ENCODE peak calls at places on chromosome 9, in eight cellular contexts. D is right cardiac atrium, I is endodermal cell, F is spleen, Y is WERI-Rb-1, T is GM12878, K is mesendoderm, G is BE2C. J is an unnamed sample. For H3K27me3, the result is how much of the 10 kb centered on the place peaks cover.

GRCh38 chr9:78806492-78807160 is 509.7 kb downstream of the PSAT1 start:
- DNase-seq in Y (no peak), D (no peak), G (no peak), T (no peak), I (no peak), F (no peak), K (no peak), J (peak)

GRCh38 chr9:34089311-34089710 is 37.2 kb downstream of the DCAF12 start:
- DNase-seq in G (no peak), T (no peak), D (no peak), K (no peak), I (no peak), Y (no peak), F (peak), J (no peak)

GRCh38 chr9:137679695-137680305 is 61.0 kb downstream of the EHMT1 start:
- DNase-seq in D (no peak), G (no peak), K (no peak), Y (no peak), F (peak), T (no peak), I (no peak), J (no peak)

GRCh38 chr9:15606667-15607472 is 54.0 kb downstream of the CCDC171 start:
- DNase-seq in I (no peak), D (no peak), T (no peak), K (peak), G (no peak), Y (no peak), F (no peak), J (no peak)

GRCh38 chr9:91101598-91102168 is 260.0 kb downstream of the AUH start:
- DNase-seq in G (no peak), T (no peak), I (peak), F (peak), D (peak), Y (no peak), K (peak), J (no peak)

GRCh38 chr9:17222932-17223331 is 88.1 kb downstream of the CNTLN start:
- DNase-seq in I (no peak), G (no peak), Y (no peak), F (no peak), D (no peak), T (no peak), K (no peak), J (no peak)

GRCh38 chr9:113492343-113493079 is 29.0 kb downstream of the RGS3 start:
- DNase-seq in G (no peak), D (peak), I (peak), F (no peak), Y (no peak), K (no peak), T (no peak), J (no peak)

GRCh38 chr9:81490605-81491331 is 198.6 kb downstream of the TLE1 start:
- DNase-seq in T (no peak), F (no peak), Y (no peak), K (no peak), D (no peak), G (no peak), I (no peak), J (peak)

GRCh38 chr9:105419981-105420597 is 27.7 kb upstream of the FSD1L start:
- DNase-seq in G (no peak), F (no peak), Y (no peak), K (no peak), D (no peak), I (no peak), T (no peak), J (no peak)

GRCh38 chr9:120571443-120572257 is 8.3 kb downstream of the CDK5RAP2 start:
- DNase-seq in K (no peak), F (no peak), T (no peak), I (no peak), D (peak), Y (no peak), G (no peak), J (no peak)

GRCh38 chr9:19828586-19828985 is 39.7 kb upstream of the SLC24A2 start:
- DNase-seq in K (no peak), F (no peak), G (no peak), I (no peak), Y (peak), D (no peak), T (no peak), J (no peak)

GRCh38 chr9:95201201-95201600 is 116.3 kb downstream of the FANCC start:
- DNase-seq in Y (no peak), I (no peak), F (no peak), T (no peak), D (no peak), K (no peak), G (no peak), J (no peak)

GRCh38 chr9:85527331-85528015 is 214.3 kb downstream of the AGTPBP1 start:
- DNase-seq in K (no peak), D (no peak), I (no peak), F (no peak), G (no peak), T (no peak), Y (peak), J (no peak)

GRCh38 chr9:85521331-85522197 is 220.2 kb downstream of the AGTPBP1 start:
- DNase-seq in Y (no peak), D (peak), G (peak), F (no peak), T (no peak), I (no peak), K (no peak), J (no peak)

GRCh38 chr9:85523202-85523601 is 218.6 kb downstream of the AGTPBP1 start:
- DNase-seq in T (no peak), I (no peak), K (no peak), F (no peak), D (no peak), G (no peak), Y (peak), J (no peak)

GRCh38 chr9:85522459-85523092 is 219.2 kb downstream of the AGTPBP1 start:
- DNase-seq in K (peak), Y (peak), D (peak), T (no peak), I (peak), F (peak), G (peak), J (no peak)

DNA sequence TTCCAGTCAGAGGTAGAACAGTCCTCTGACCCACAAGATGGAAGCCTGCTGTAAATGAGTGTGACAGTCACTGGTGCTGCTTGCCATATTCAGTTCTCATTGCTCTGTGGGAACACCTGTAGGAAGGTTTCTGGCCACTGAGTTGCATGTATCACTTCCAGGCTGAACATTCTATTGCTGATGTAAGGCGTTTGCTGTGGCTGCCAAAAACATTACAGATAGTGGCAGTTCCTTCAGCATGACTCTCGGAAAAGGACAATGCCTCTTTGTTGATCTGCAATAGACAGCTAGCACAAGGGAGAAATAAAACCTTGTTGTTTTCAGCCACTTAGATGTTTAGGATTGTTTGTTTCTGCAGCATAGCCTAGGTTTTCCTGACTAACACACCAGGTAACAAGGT is 217.2 kb downstream of the AGTPBP1 start:
- DNase-seq in G (no peak), T (no peak), I (no peak), D (no peak), K (no peak), Y (no peak), F (no peak), J (no peak)
- H3K27me3 ChIP-seq in G (under half), T (under half), I (under half), D (under half), K (under half), Y (under half), F (half or more), J (under half)

GRCh38 chr9:122223435-122223834 is 5.3 kb downstream of the LHX6 start:
- DNase-seq in K (no peak), T (no peak), I (peak), G (no peak), D (no peak), Y (no peak), F (no peak), J (no peak)
- H3K27me3 ChIP-seq in K (half or more), T (under half), I (half or more), G (half or more), D (under half), Y (half or more), F (half or more), J (half or more)

GRCh38 chr9:133605446-133605845 is 3.7 kb downstream of the FAM163B start:
- DNase-seq in Y (no peak), G (no peak), T (no peak), D (no peak), I (no peak), F (no peak), K (no peak), J (no peak)
- H3K27me3 ChIP-seq in Y (under half), G (under half), T (under half), D (under half), I (under half), F (half or more), K (under half), J (under half)

GRCh38 chr9:117403848-117404247 is 11.0 kb downstream of the ASTN2 start:
- DNase-seq in Y (no peak), T (no peak), D (no peak), G (no peak), I (no peak), K (peak), F (no peak), J (no peak)

GRCh38 chr9:117407436-117408022 is 7.3 kb downstream of the ASTN2 start:
- DNase-seq in D (no peak), K (no peak), Y (peak), F (no peak), G (no peak), I (no peak), T (no peak), J (no peak)

GRCh38 chr9:117405950-117406705 is 8.7 kb downstream of the ASTN2 start:
- DNase-seq in G (no peak), Y (peak), T (no peak), I (no peak), D (no peak), K (peak), F (no peak), J (no peak)

GRCh38 chr9:117400131-117400530 is 14.7 kb downstream of the ASTN2 start:
- DNase-seq in K (peak), I (peak), Y (peak), F (no peak), D (no peak), T (no peak), G (peak), J (no peak)

GRCh38 chr9:117403403-117403811 is 11.4 kb downstream of the ASTN2 start:
- DNase-seq in D (no peak), Y (peak), I (peak), T (no peak), F (no peak), K (peak), G (peak), J (no peak)
- H3K27me3 ChIP-seq in D (under half), Y (under half), I (under half), T (under half), F (under half), K (under half), G (under half), J (under half)

DNA sequence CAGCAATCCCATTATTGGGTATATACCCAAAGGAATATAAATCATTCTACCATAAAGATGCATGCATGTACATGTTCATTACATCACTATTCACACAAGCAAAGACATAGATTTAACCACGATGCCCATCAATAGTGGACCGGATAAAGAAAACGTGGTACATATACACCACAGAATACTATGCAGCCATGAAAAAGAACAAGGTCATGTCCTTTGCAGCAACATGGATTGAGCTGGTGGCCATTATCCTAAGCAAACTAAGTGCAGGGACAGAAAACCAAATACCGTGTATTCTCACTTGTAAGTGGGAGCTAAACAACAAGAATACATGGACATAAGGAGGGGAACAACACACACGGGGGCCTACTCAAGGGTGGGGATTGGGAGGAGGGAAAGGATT is 33.8 kb upstream of the LAMC3 start:
- DNase-seq in Y (no peak), G (no peak), D (no peak), F (no peak), T (no peak), I (no peak), K (no peak), J (no peak)
- H3K27me3 ChIP-seq in Y (under half), G (under half), D (under half), F (half or more), T (under half), I (under half), K (under half), J (under half)

GRCh38 chr9:109317979-109318671 is 2.7 kb downstream of the EPB41L4B start:
- DNase-seq in T (no peak), Y (no peak), G (no peak), D (no peak), F (no peak), K (peak), I (peak), J (no peak)
- H3K27me3 ChIP-seq in T (under half), Y (under half), G (under half), D (under half), F (half or more), K (under half), I (under half), J (under half)

GRCh38 chr9:98652302-98652701 is 56.4 kb downstream of the GABBR2 start:
- DNase-seq in I (no peak), F (no peak), K (no peak), G (no peak), Y (no peak), T (no peak), D (no peak), J (no peak)
- H3K27me3 ChIP-seq in I (under half), F (under half), K (under half), G (under half), Y (under half), T (under half), D (under half), J (under half)